ENCODE peak calls at places on chromosome 22, in seven cellular contexts. R is midbrain; K is pancreas; Y is fibroblast of lung; P is stimulated activated CD8-positive, alpha-beta memory T cell treated with anti-CD3 and anti-CD28 coated beads, Interleukin-15, amount 100 ng/mL, for 4 hours; B is HCT116; I is effector CD4-positive, alpha-beta T cell. J is an unnamed sample.
A peak's percentile ranks its signal among the peaks of the same experiment; 100 is the strongest.

GRCh38 chr22:30705710-30706651 is 11.3 kb downstream of the OSBP2 start:
- DNase-seq in B (peak; percentile 70), Y (peak; percentile 89), R (no peak), I (no peak), K (no peak), P (no peak), J (peak; percentile 29)

GRCh38 chr22:48869788-48870187 is 957.9 kb downstream of the BRD1 start:
- DNase-seq in Y (no peak), P (no peak), B (no peak), K (no peak), R (no peak), I (no peak), J (no peak)

GRCh38 chr22:29780781-29781676 is 13.9 kb downstream of the UQCR10 start:
- DNase-seq in I (no peak), K (no peak), Y (peak; percentile 96), P (no peak), B (no peak), R (peak; percentile 27), J (no peak)

GRCh38 chr22:25368271-25368670 is 148.8 kb downstream of the CRYBB2 start:
- DNase-seq in K (no peak), R (no peak), P (no peak), B (no peak), I (no peak), Y (peak; percentile 75), J (no peak)

GRCh38 chr22:34490911-34491310 is 570.6 kb upstream of the LARGE1 start:
- DNase-seq in B (no peak), Y (no peak), K (no peak), R (no peak), I (no peak), P (no peak), J (no peak)

GRCh38 chr22:27801197-27801615 is 350 bp downstream of the MN1 start:
- DNase-seq in Y (peak; percentile 66), P (no peak), I (peak; percentile 13), R (no peak), B (no peak), K (peak; percentile 41), J (no peak)

GRCh38 chr22:48891688-48892380 is 935.8 kb downstream of the BRD1 start:
- DNase-seq in R (no peak), Y (no peak), I (no peak), P (no peak), K (no peak), B (no peak), J (no peak)

GRCh38 chr22:31676700-31677099 is 14.7 kb upstream of the PISD start:
- DNase-seq in Y (peak; percentile 93), I (peak; percentile 85), K (peak; percentile 97), B (peak; percentile 92), P (peak; percentile 86), R (peak; percentile 90), J (peak; percentile 97)

GRCh38 chr22:50406416-50407170 is 63.5 kb downstream of the PPP6R2 start:
- DNase-seq in R (no peak), B (no peak), P (no peak), Y (no peak), K (no peak), I (no peak), J (no peak)

GRCh38 chr22:44100411-44100810 is 76.3 kb downstream of the PARVB start:
- DNase-seq in R (no peak), P (no peak), B (no peak), Y (no peak), K (no peak), I (no peak), J (no peak)

GRCh38 chr22:41445171-41446056 is 1.2 kb downstream of the TOB2 start:
- DNase-seq in K (peak; percentile 49), P (no peak), Y (no peak), B (no peak), I (peak; percentile 16), R (peak; percentile 38), J (peak; percentile 33)

GRCh38 chr22:44709881-44710400 is 7.9 kb downstream of the PRR5 start:
- DNase-seq in P (peak; percentile 24), K (no peak), Y (no peak), B (no peak), I (no peak), R (no peak), J (no peak)

GRCh38 chr22:30704978-30705377 is 10.3 kb downstream of the OSBP2 start:
- DNase-seq in Y (no peak), R (no peak), P (no peak), I (no peak), K (no peak), B (no peak), J (no peak)

GRCh38 chr22:26536762-26537134 is 24.5 kb upstream of the TFIP11 start:
- DNase-seq in I (no peak), R (no peak), Y (no peak), P (no peak), B (no peak), K (no peak), J (no peak)

GRCh38 chr22:42662114-42663021 is 13.2 kb upstream of the CYB5R3 start:
- DNase-seq in I (peak; percentile 76), B (no peak), K (peak; percentile 67), P (peak; percentile 49), Y (peak; percentile 36), R (peak; percentile 81), J (peak; percentile 91)

GRCh38 chr22:37906364-37907008 is 389 bp downstream of the MICALL1 start:
- DNase-seq in Y (no peak), R (no peak), K (no peak), P (no peak), I (peak; percentile 23), B (no peak), J (peak; percentile 62)

GRCh38 chr22:43789452-43789851 is 22.7 kb downstream of the EFCAB6 start:
- DNase-seq in Y (peak; percentile 98), K (peak; percentile 35), B (no peak), P (no peak), R (no peak), I (no peak), J (no peak)

GRCh38 chr22:39941661-39942060 is 18.5 kb upstream of the TMA7B start:
- DNase-seq in P (no peak), Y (no peak), K (no peak), B (no peak), I (no peak), R (no peak), J (no peak)

GRCh38 chr22:45554040-45554406 is 51.3 kb downstream of the FBLN1 start:
- DNase-seq in B (no peak), P (no peak), Y (no peak), K (no peak), R (no peak), I (no peak), J (no peak)

GRCh38 chr22:39175127-39176066 is 22.9 kb upstream of the CBX7 start:
- DNase-seq in I (no peak), R (no peak), Y (no peak), P (no peak), K (peak; percentile 17), B (no peak), J (no peak)

GRCh38 chr22:22110548-22111266 is 128.1 kb upstream of the TOP3B start:
- DNase-seq in I (no peak), Y (peak; percentile 76), R (peak; percentile 60), P (no peak), B (peak; percentile 46), K (no peak), J (peak; percentile 33)

GRCh38 chr22:34620832-34621231 is 445.1 kb upstream of the ISX start:
- DNase-seq in B (no peak), R (no peak), I (no peak), Y (no peak), K (no peak), P (no peak), J (no peak)

GRCh38 chr22:38238519-38239051 is 34.2 kb downstream of the TMEM184B start:
- DNase-seq in B (no peak), R (peak; percentile 30), P (no peak), Y (no peak), I (no peak), K (no peak), J (no peak)

GRCh38 chr22:32333141-32333768 is 24.4 kb upstream of the RFPL3 start:
- DNase-seq in P (no peak), Y (no peak), B (no peak), I (no peak), K (peak; percentile 3), R (no peak), J (no peak)

GRCh38 chr22:39514373-39514973 is 5.9 kb upstream of the ATF4 start:
- DNase-seq in I (no peak), K (no peak), Y (no peak), R (peak; percentile 68), P (no peak), B (no peak), J (no peak)

GRCh38 chr22:32904044-32904443 is 102.5 kb downstream of the TIMP3 start:
- DNase-seq in Y (peak; percentile 50), K (no peak), B (peak; percentile 51), R (peak; percentile 49), I (no peak), P (no peak), J (no peak)

GRCh38 chr22:29820941-29821789 is 16.9 kb downstream of the ASCC2 start:
- DNase-seq in K (peak; percentile 75), Y (peak; percentile 98), R (no peak), I (no peak), P (no peak), B (peak; percentile 49), J (peak; percentile 36)

GRCh38 chr22:31044262-31044861 is 36.8 kb upstream of the SMTN start:
- DNase-seq in I (no peak), R (no peak), Y (peak; percentile 68), K (peak; percentile 38), B (no peak), P (no peak), J (no peak)

GRCh38 chr22:37739611-37740049 is 42.8 kb downstream of the TRIOBP start:
- DNase-seq in Y (no peak), B (no peak), I (no peak), R (no peak), P (no peak), K (no peak), J (no peak)